ENCODE peak calls at places on chromosomes 5 and 9, in six cellular contexts. L is substantia nigra; R is iPS-NIHi11; H is stimulated activated CD8-positive, alpha-beta memory T cell treated with anti-CD3 and anti-CD28 coated beads, Interleukin-12 subunit alpha, Interleukin-12 subunit beta, amount 100 ng/mL, for 1 hour; P is HuH-7; D is GM12865. M is an unnamed sample.

GRCh38 chr5:132258102-132259060 is 885 bp downstream of the PDLIM4 start:
- DNase-seq in L (no peak), P (no peak), H (no peak), R (no peak), D (no peak), M (no peak)

GRCh38 chr9:88370346-88370745 is 17.9 kb upstream of the SPIN1 start:
- DNase-seq in P (no peak), L (no peak), H (no peak), R (no peak), D (no peak), M (no peak)

GRCh38 chr9:121779381-121780117 is 128.1 kb downstream of the DAB2IP start:
- DNase-seq in H (no peak), R (no peak), P (no peak), L (no peak), D (peak; percentile 18), M (no peak)

GRCh38 chr9:138022121-138022741 is 144.6 kb downstream of the CACNA1B start:
- DNase-seq in P (peak; percentile 34), D (peak; percentile 37), L (no peak), H (no peak), R (peak; percentile 82), M (no peak)

GRCh38 chr5:96426831-96427230 is 6.2 kb downstream of the PCSK1 start:
- DNase-seq in L (no peak), P (no peak), D (no peak), H (no peak), R (no peak), M (no peak)

GRCh38 chr5:57642066-57642465 is 159.5 kb upstream of the ACTBL2 start:
- DNase-seq in L (no peak), R (no peak), P (no peak), D (no peak), H (no peak), M (no peak)

GRCh38 chr5:150036513-150036912 is 36.0 kb downstream of the HMGXB3 start:
- DNase-seq in R (no peak), P (no peak), H (no peak), L (no peak), D (no peak), M (no peak)

GRCh38 chr9:137297966-137298365 is 4.1 kb downstream of the NRARP start:
- DNase-seq in L (no peak), H (no peak), R (no peak), D (no peak), P (no peak), M (peak; percentile 69)

GRCh38 chr5:81165493-81166119 is 67.5 kb upstream of the CKMT2 start:
- DNase-seq in R (peak; percentile 79), D (peak; percentile 79), H (peak; percentile 30), L (peak; percentile 15), P (peak; percentile 55), M (peak; percentile 41)

GRCh38 chr9:89274838-89275237 is 36.2 kb upstream of the CKS2 start:
- DNase-seq in L (no peak), P (no peak), R (no peak), H (no peak), D (no peak), M (no peak)

GRCh38 chr5:78627766-78628165 is 20.8 kb downstream of the LHFPL2 start:
- DNase-seq in L (no peak), D (no peak), H (no peak), R (no peak), P (no peak), M (no peak)

GRCh38 chr5:116507051-116507537 is 67.5 kb downstream of the SEMA6A start:
- DNase-seq in P (no peak), H (no peak), L (no peak), R (no peak), D (no peak), M (no peak)

GRCh38 chr9:118809160-118809625 is 560.0 kb downstream of the BRINP1 start:
- DNase-seq in R (no peak), H (no peak), L (no peak), D (no peak), P (no peak), M (peak; percentile 87)

GRCh38 chr5:540215-541147 is 16.2 kb upstream of the SLC9A3 start:
- DNase-seq in R (no peak), L (no peak), P (no peak), D (no peak), H (no peak), M (no peak)

GRCh38 chr5:157917909-157918809 is 59.2 kb upstream of the CLINT1 start:
- DNase-seq in L (no peak), H (peak; percentile 37), R (peak; percentile 57), P (peak; percentile 37), D (peak; percentile 78), M (no peak)

GRCh38 chr5:61230492-61230891 is 68.2 kb upstream of the SMIM15 start:
- DNase-seq in D (no peak), R (no peak), P (no peak), L (no peak), H (no peak), M (no peak)

GRCh38 chr5:100974082-100974481 is 71.0 kb upstream of the ST8SIA4 start:
- DNase-seq in L (no peak), D (no peak), P (no peak), H (no peak), R (no peak), M (no peak)

GRCh38 chr5:137688248-137688840 is 47.5 kb downstream of the KLHL3 start:
- DNase-seq in H (no peak), P (no peak), L (no peak), R (no peak), D (no peak), M (no peak)

GRCh38 chr5:41722359-41722950 is 147.8 kb downstream of the OXCT1 start:
- DNase-seq in P (no peak), H (no peak), D (no peak), L (no peak), R (no peak), M (peak; percentile 9)

GRCh38 chr5:14861123-14861757 is 10.3 kb downstream of the ANKH start:
- DNase-seq in L (no peak), D (no peak), H (no peak), P (no peak), R (no peak), M (no peak)

GRCh38 chr9:93677061-93677571 is 100.7 kb downstream of the PHF2 start:
- DNase-seq in H (no peak), D (no peak), P (no peak), R (no peak), L (no peak), M (no peak)

GRCh38 chr5:114924784-114925183 is 244.9 kb downstream of the TRIM36 start:
- DNase-seq in L (no peak), H (no peak), D (no peak), R (peak; percentile 10), P (no peak), M (no peak)

GRCh38 chr9:116154976-116155699 is 1.5 kb downstream of the PAPPA start:
- DNase-seq in R (no peak), H (no peak), L (no peak), D (no peak), P (no peak), M (no peak)

GRCh38 chr9:111399772-111400563 is 69.9 kb upstream of the OR2K2 start:
- DNase-seq in R (peak; percentile 47), L (no peak), D (peak; percentile 63), P (peak; percentile 42), H (no peak), M (peak; percentile 9)